ENCODE peak calls at places on chromosome 9, in four cellular contexts. G is kidney, K is HEK293T, X is neuronal stem cell. C is an unnamed sample.

GRCh38 chr9:4674783-4675182 is 4.6 kb upstream of the CDC37L1 start:
- DNase-seq in G (no peak), K (no peak), X (no peak), C (no peak)

GRCh38 chr9:78507008-78507407 is 210.1 kb downstream of the PSAT1 start:
- DNase-seq in G (no peak), K (no peak), X (peak; percentile 18), C (no peak)

GRCh38 chr9:132832171-132832570 is 45.9 kb downstream of the AK8 start:
- DNase-seq in G (no peak), K (no peak), X (no peak), C (no peak)

GRCh38 chr9:102770704-102771103 is 224.4 kb upstream of the CYLC2 start:
- DNase-seq in G (no peak), K (no peak), X (no peak), C (no peak)

GRCh38 chr9:121601234-121601633 is 50.2 kb upstream of the DAB2IP start:
- DNase-seq in G (no peak), K (no peak), X (no peak), C (no peak)

GRCh38 chr9:135887585-135888050 is 19.7 kb downstream of the CAMSAP1 start:
- DNase-seq in G (no peak), K (no peak), X (no peak), C (no peak)

GRCh38 chr9:133114451-133114885 is 6.6 kb downstream of the RALGDS start:
- DNase-seq in G (peak; percentile 74), K (no peak), X (no peak), C (no peak)

GRCh38 chr9:93644397-93645088 is 68.2 kb downstream of the PHF2 start:
- DNase-seq in G (peak; percentile 49), K (no peak), X (no peak), C (no peak)

GRCh38 chr9:130301483-130302286 is 36.1 kb downstream of the HMCN2 start:
- DNase-seq in G (peak; percentile 92), K (no peak), X (no peak), C (no peak)

GRCh38 chr9:120526493-120526892 is 53.5 kb downstream of the CDK5RAP2 start:
- DNase-seq in G (no peak), K (no peak), X (no peak), C (no peak)

GRCh38 chr9:97706246-97706645 is 9.1 kb upstream of the XPA start:
- DNase-seq in G (no peak), K (no peak), X (no peak), C (no peak)

GRCh38 chr9:755454-756381 is 85.8 kb upstream of the DMRT1 start:
- DNase-seq in G (no peak), K (no peak), X (no peak), C (no peak)

GRCh38 chr9:126033956-126034355 is 286.8 kb downstream of the PBX3 start:
- DNase-seq in G (peak; percentile 39), K (no peak), X (no peak), C (no peak)

GRCh38 chr9:34370335-34370969 is 6.2 kb downstream of the MYORG start:
- DNase-seq in G (no peak), K (no peak), X (no peak), C (no peak)

GRCh38 chr9:133604214-133604613 is 5.0 kb downstream of the FAM163B start:
- DNase-seq in G (peak; percentile 36), K (no peak), X (no peak), C (no peak)

GRCh38 chr9:127873886-127874285 is 3.6 kb downstream of the AK1 start:
- DNase-seq in G (no peak), K (no peak), X (no peak), C (no peak)

GRCh38 chr9:34658461-34658860 is 4.0 kb downstream of the CCL27 start:
- DNase-seq in G (peak; percentile 72), K (no peak), X (no peak), C (no peak)

GRCh38 chr9:136511670-136512592 is 29.1 kb upstream of the SEC16A start:
- DNase-seq in G (no peak), K (no peak), X (peak; percentile 38), C (peak; percentile 54)

C was measured in neural crest cell.